ENCODE peak calls at places on chromosomes 16 and 17, in eight cellular contexts. T is AG10803, Y is mucosa of descending colon, Z is left lung, U is MM.1S, W is choroid plexus epithelial cell, H is heart right ventricle, D is body of pancreas. A is an unnamed sample.

GRCh38 chr17:61647044-61647443 is 56.0 kb upstream of the NACA2 start:
- DNase-seq in T (peak; percentile 70), Y (no peak), Z (no peak), U (no peak), W (peak; percentile 42), H (no peak), D (no peak), A (peak; percentile 4)

GRCh38 chr16:57235128-57236092 is 9.6 kb upstream of the ARL2BP start:
- DNase-seq in T (no peak), Y (no peak), Z (no peak), U (no peak), W (peak; percentile 96), H (no peak), D (no peak), A (no peak)

GRCh38 chr17:55056530-55056929 is 88.0 kb downstream of the STXBP4 start:
- DNase-seq in T (no peak), Y (no peak), Z (no peak), U (no peak), W (no peak), H (no peak), D (peak; percentile 58), A (no peak)

GRCh38 chr16:29765167-29766032 is 12.7 kb upstream of the ZG16 start:
- DNase-seq in T (no peak), Y (peak; percentile 63), Z (peak; percentile 87), U (no peak), W (no peak), H (no peak), D (peak; percentile 83), A (no peak)

GRCh38 chr16:67977005-67977404 is 3.3 kb downstream of the DPEP3 start:
- DNase-seq in T (no peak), Y (no peak), Z (no peak), U (no peak), W (no peak), H (no peak), D (no peak), A (no peak)

GRCh38 chr16:67645397-67646121 is 615 bp downstream of the CARMIL2 start:
- DNase-seq in T (no peak), Y (peak; percentile 54), Z (no peak), U (no peak), W (no peak), H (no peak), D (no peak), A (no peak)

GRCh38 chr17:56756536-56756935 is 77.2 kb downstream of the C17orf67 start:
- DNase-seq in T (peak; percentile 96), Y (no peak), Z (no peak), U (no peak), W (peak; percentile 96), H (no peak), D (no peak), A (peak; percentile 83)

GRCh38 chr16:86511317-86512161 is 1.2 kb downstream of the FOXF1 start:
- DNase-seq in T (no peak), Y (no peak), Z (no peak), U (no peak), W (peak; percentile 43), H (no peak), D (no peak), A (no peak)

GRCh38 chr16:88570691-88571092 is 489 bp downstream of the ZC3H18 start:
- DNase-seq in T (no peak), Y (peak; percentile 66), Z (no peak), U (peak; percentile 17), W (peak; percentile 11), H (peak; percentile 31), D (no peak), A (no peak)

DNA sequence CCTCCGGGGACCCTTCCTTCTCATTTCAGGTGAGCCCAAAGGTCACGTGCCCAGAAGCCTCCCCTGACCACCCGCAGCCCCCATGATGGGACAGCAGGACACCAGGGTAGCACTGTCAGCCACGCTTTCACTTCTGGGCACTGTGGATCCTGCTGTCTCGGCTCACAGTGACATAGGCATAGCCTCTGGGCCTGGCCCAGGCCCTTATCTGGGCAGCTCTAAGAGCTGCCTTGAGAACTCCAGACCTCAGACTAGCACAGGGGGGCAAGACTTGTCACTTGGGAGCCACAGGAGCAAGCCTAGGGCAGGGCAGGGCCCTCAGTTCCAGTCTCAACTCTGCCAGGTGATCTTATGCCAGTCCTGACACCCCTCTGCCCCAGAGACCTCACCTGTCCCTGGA is 4.7 kb downstream of the NATD1 start:
- DNase-seq in T (no peak), Y (no peak), Z (no peak), U (no peak), W (no peak), H (no peak), D (no peak), A (no peak)
- H3K4me3 ChIP-seq in T (no peak overlapping the region), Y (no peak overlapping the region), Z (no peak overlapping the region), U (no peak overlapping the region), W (no peak overlapping the region), H (no peak overlapping the region), D (no peak overlapping the region), A (no peak overlapping the region)

GRCh38 chr17:4539576-4540223 is 15.5 kb downstream of the MYBBP1A start:
- DNase-seq in T (no peak), Y (no peak), Z (no peak), U (no peak), W (no peak), H (no peak), D (no peak), A (no peak)

GRCh38 chr17:4541328-4542002 is 13.7 kb downstream of the MYBBP1A start:
- DNase-seq in T (no peak), Y (no peak), Z (peak; percentile 32), U (no peak), W (no peak), H (peak; percentile 27), D (no peak), A (no peak)

GRCh38 chr17:4539025-4539424 is 16.2 kb downstream of the MYBBP1A start:
- DNase-seq in T (no peak), Y (no peak), Z (no peak), U (no peak), W (no peak), H (no peak), D (no peak), A (no peak)

GRCh38 chr17:4541041-4541327 is 14.2 kb downstream of the MYBBP1A start:
- DNase-seq in T (no peak), Y (no peak), Z (peak; percentile 30), U (no peak), W (no peak), H (no peak), D (no peak), A (no peak)

DNA sequence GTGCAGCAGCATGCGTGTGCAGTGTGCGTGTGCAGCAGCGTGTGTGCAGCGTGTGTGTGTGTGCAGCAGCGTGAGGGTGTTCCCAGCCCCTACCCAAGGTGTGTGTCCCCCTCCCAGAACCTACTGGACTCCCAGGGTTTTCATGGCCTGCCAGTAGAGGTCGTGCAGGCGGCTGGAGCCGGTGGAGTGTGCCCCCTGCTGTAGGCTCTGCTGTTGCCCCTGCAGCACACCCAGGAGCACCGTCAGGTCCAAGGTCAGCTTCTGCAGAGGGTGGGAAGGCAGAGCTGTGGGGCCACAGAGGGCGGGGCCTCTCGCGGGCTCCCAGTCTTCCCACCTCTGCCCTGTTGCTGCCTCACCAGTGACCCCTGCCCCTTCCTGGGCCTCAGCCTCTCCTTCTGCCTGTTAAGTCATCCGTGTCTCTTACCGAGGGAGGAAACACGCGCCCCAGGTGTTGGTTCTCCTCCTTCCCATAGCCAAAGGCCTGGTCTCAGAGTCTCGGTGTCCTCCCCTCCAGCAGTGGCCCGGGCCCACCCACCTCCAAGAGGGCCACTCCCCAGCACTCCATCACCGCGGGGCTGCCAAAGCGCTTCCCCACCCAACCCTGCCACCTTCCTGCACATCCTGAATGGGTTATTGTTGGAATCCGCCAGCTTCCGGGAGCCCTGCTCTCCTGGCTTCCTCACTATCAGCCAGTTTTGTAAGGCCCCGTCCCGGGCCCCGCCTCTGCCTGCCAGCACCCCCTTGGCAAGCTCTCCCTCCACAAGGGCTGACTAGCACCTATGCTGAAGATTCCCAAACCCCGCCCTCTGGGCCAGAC is 14.8 kb downstream of the MYBBP1A start:
- DNase-seq in T (no peak), Y (no peak), Z (peak; percentile 41), U (no peak), W (no peak), H (peak; percentile 60), D (no peak), A (no peak)
- TF ChIP-seq CTCF in T (no peak), Y (no peak), Z (no peak), U (no peak), W (peak; percentile 43), H (peak; percentile 27), D (no peak), A (peak; percentile 11)

GRCh38 chr17:27466748-27467375 is 10.6 kb downstream of the KSR1 start:
- DNase-seq in T (no peak), Y (no peak), Z (no peak), U (no peak), W (no peak), H (no peak), D (no peak), A (no peak)

GRCh38 chr17:27463235-27463677 is 7.0 kb downstream of the KSR1 start:
- DNase-seq in T (peak; percentile 57), Y (no peak), Z (no peak), U (no peak), W (no peak), H (no peak), D (no peak), A (no peak)

GRCh38 chr17:27464431-27464830 is 8.2 kb downstream of the KSR1 start:
- DNase-seq in T (no peak), Y (no peak), Z (no peak), U (no peak), W (no peak), H (no peak), D (no peak), A (no peak)

GRCh38 chr17:27469256-27469655 is 13.0 kb downstream of the KSR1 start:
- DNase-seq in T (no peak), Y (no peak), Z (no peak), U (no peak), W (no peak), H (no peak), D (no peak), A (no peak)

GRCh38 chr17:27466376-27466747 is 10.1 kb downstream of the KSR1 start:
- DNase-seq in T (no peak), Y (no peak), Z (no peak), U (no peak), W (no peak), H (no peak), D (no peak), A (no peak)
- H3K4me3 ChIP-seq in T (no peak overlapping the region), Y (no peak overlapping the region), Z (no peak overlapping the region), U (no peak overlapping the region), W (no peak overlapping the region), H (no peak overlapping the region), D (no peak overlapping the region), A (no peak overlapping the region)

GRCh38 chr16:85126731-85127662 is 14.7 kb upstream of the CIBAR2 start:
- DNase-seq in T (peak; percentile 72), Y (no peak), Z (no peak), U (no peak), W (peak; percentile 94), H (no peak), D (peak; percentile 32), A (peak; percentile 85)
- TF ChIP-seq CTCF in T (peak; percentile 7), Y (no peak), Z (no peak), U (no peak), W (no peak), H (no peak), D (no peak), A (no peak)

GRCh38 chr16:11312718-11313492 is 31.8 kb upstream of the PRM1 start:
- DNase-seq in T (peak; percentile 77), Y (peak; percentile 77), Z (peak; percentile 59), U (peak; percentile 52), W (peak; percentile 75), H (no peak), D (peak; percentile 74), A (no peak)
- H3K4me3 ChIP-seq in T (no peak overlapping the region), Y (no peak overlapping the region), Z (peak overlapping the region; percentile 7), U (no peak overlapping the region), W (no peak overlapping the region), H (no peak overlapping the region), D (no peak overlapping the region), A (no peak overlapping the region)

GRCh38 chr16:77437859-77438258 is 3.0 kb upstream of the ADAMTS18 start:
- DNase-seq in T (peak; percentile 23), Y (no peak), Z (no peak), U (no peak), W (peak; percentile 74), H (no peak), D (no peak), A (no peak)
- TF ChIP-seq CTCF in T (peak; percentile 61), Y (no peak), Z (no peak), U (no peak), W (peak; percentile 63), H (peak; percentile 23), D (no peak), A (no peak)

A was measured in HFF-Myc.